ENCODE peak calls at places on chromosomes 12 and 14, in nine cellular contexts. W, X, S, Q, M, I, U, R and K are unnamed samples.

GRCh38 chr12:31524791-31525495 is 66.0 kb downstream of the DENND5B start:
- DNase-seq in I (no peak), S (no peak), X (peak), W (peak), U (peak), R (peak), M (peak), Q (no peak), K (no peak)

GRCh38 chr12:113747048-113747447 is 219.1 kb downstream of the RBM19 start:
- DNase-seq in W (peak), S (peak), R (no peak), Q (no peak), I (no peak), X (no peak), M (no peak), U (no peak), K (no peak)

GRCh38 chr14:100424504-100425453 is 101.6 kb downstream of the SLC25A47 start:
- DNase-seq in R (no peak), U (peak), M (no peak), S (no peak), X (no peak), W (no peak), Q (no peak), I (no peak), K (no peak)

GRCh38 chr12:69036999-69037398 is 104.0 kb upstream of the CPM start:
- DNase-seq in Q (no peak), S (no peak), R (no peak), W (no peak), I (no peak), M (no peak), X (no peak), U (no peak), K (no peak)

GRCh38 chr12:6724409-6724797 is 557 bp downstream of the COPS7A start:
- DNase-seq in W (no peak), X (no peak), S (peak), Q (no peak), I (no peak), R (peak), M (peak), U (no peak), K (no peak)

GRCh38 chr14:93231129-93231979 is 24.3 kb downstream of the UBR7 start:
- DNase-seq in U (peak), I (peak), M (no peak), Q (no peak), X (no peak), W (peak), S (peak), R (peak), K (no peak)

GRCh38 chr14:72855913-72856312 is 38.0 kb downstream of the DPF3 start:
- DNase-seq in S (no peak), M (peak), Q (no peak), W (peak), R (peak), X (no peak), U (peak), I (peak), K (peak)

GRCh38 chr12:117188961-117189724 is 1.1 kb downstream of the FBXO21 start:
- DNase-seq in R (peak), S (peak), U (peak), W (peak), X (no peak), I (no peak), Q (no peak), M (no peak), K (peak)

GRCh38 chr12:48813464-48814312 is 4.6 kb upstream of the CACNB3 start:
- DNase-seq in M (no peak), U (no peak), S (no peak), I (no peak), Q (no peak), R (peak), W (peak), X (no peak), K (no peak)

GRCh38 chr12:124500232-124501079 is 67.0 kb downstream of the NCOR2 start:
- DNase-seq in S (no peak), W (peak), X (no peak), M (no peak), I (no peak), R (peak), Q (peak), U (peak), K (no peak)

GRCh38 chr12:132305991-132306884 is 23.2 kb downstream of the GALNT9 start:
- DNase-seq in M (no peak), U (no peak), R (no peak), X (no peak), S (no peak), I (no peak), Q (peak), W (no peak), K (no peak)

GRCh38 chr14:105864651-105865265 is 338.4 kb downstream of the TMEM121 start:
- DNase-seq in X (no peak), S (no peak), W (no peak), U (no peak), I (no peak), M (no peak), R (no peak), Q (peak), K (no peak)

GRCh38 chr12:98721204-98721702 is 76.2 kb downstream of the APAF1 start:
- DNase-seq in U (no peak), W (no peak), S (no peak), X (no peak), Q (no peak), M (no peak), R (no peak), I (no peak), K (no peak)

GRCh38 chr14:61503167-61503801 is 181.9 kb downstream of the PRKCH start:
- DNase-seq in U (peak), X (peak), W (peak), R (no peak), Q (no peak), I (no peak), S (no peak), M (peak), K (no peak)

GRCh38 chr12:75939016-75939642 is 92.4 kb downstream of the PHLDA1 start:
- DNase-seq in I (no peak), S (no peak), U (no peak), Q (no peak), X (no peak), W (no peak), M (no peak), R (no peak), K (no peak)

GRCh38 chr12:59972941-59973340 is 377.1 kb downstream of the SLC16A7 start:
- DNase-seq in I (peak), U (peak), W (peak), S (peak), Q (no peak), X (no peak), M (no peak), R (peak), K (peak)

GRCh38 chr12:121295746-121296617 is 527 bp downstream of the CAMKK2 start:
- DNase-seq in R (peak), S (peak), W (peak), X (no peak), M (peak), I (no peak), Q (peak), U (peak), K (no peak)

GRCh38 chr12:124913474-124914391 is 717 bp downstream of the UBC start:
- DNase-seq in W (peak), I (no peak), Q (peak), M (peak), X (peak), S (peak), R (peak), U (peak), K (no peak)

DNA sequence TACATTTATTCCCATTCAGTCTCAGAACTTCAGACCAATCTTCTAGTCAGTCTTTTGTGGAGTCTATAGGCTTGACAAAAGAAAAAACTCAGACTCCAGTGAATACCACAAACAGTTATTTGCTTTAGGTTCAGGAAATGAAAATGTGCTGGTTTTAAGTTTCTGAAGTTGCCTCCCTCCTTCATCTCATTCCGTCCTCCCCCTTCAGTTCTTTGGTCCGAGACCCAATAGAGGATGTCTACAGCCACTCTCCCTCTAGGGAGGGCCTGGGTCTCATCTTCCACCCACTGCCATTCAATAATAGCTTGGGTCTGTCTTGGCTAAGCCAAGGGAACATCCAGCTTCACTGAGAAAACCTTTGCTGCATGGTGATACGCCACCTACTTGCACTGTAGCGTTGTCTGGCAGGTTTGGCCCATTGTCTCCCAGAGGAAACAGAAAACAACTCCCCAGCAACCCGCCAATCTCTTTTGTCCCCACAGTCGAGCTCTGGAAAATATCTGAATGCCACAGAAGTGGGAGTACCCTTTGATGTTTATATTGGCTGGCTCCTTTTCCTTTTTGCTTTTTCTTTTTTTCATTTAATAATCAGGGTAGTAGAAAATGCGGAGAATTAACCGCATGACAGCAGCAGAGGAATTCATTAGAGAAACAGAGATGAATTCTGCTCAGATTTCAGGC is 380.0 kb downstream of the RAD51B start:
- DNase-seq in X (no peak), I (no peak), Q (no peak), W (peak), R (no peak), M (no peak), U (peak), S (no peak), K (no peak)
- H3K4me3 ChIP-seq in X (no peak), I (no peak), Q (no peak), W (no peak), R (no peak), M (no peak), U (no peak), S (no peak), K (no peak)

DNA sequence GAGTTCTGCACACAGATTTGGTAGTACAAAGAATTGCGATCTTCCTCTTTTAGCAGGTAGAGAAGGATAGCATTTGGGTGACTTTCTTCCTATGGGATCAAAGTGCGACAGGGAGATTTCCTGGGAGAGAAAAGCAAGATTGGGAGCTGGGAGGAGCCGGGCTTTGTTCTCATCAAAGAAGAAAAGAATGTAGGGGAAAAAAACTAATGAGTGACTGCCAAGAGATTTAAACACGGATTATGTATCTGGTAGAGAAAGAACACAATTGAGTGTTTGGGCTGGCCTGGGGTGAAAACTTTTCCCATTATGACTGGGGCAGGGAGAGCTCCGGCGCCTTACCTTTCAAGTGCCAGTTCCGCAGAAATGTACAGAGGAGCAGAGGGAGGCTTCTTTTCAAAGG is 79.9 kb downstream of the FOXN3 start:
- DNase-seq in I (no peak), R (no peak), Q (no peak), X (no peak), U (no peak), W (no peak), S (no peak), M (no peak), K (no peak)
- TF ChIP-seq CTCF in I (no peak), R (no peak), Q (no peak), X (no peak), U (no peak), W (no peak), S (no peak), M (no peak), K (no peak)

GRCh38 chr12:22333186-22333745 is 1.2 kb downstream of the ST8SIA1 start:
- DNase-seq in Q (no peak), U (no peak), R (peak), M (no peak), W (peak), S (no peak), I (peak), X (no peak), K (peak)
- H3K4me3 ChIP-seq in Q (peak), U (peak), R (no peak), M (no peak), W (no peak), S (no peak), I (no peak), X (no peak), K (no peak)

GRCh38 chr12:19183121-19183838 is 53.7 kb downstream of the PLEKHA5 start:
- DNase-seq in S (peak), M (peak), R (peak), Q (no peak), I (no peak), X (no peak), U (no peak), W (peak), K (no peak)
- TF ChIP-seq CTCF in S (no peak), M (no peak), R (peak), Q (no peak), I (peak), X (no peak), U (peak), W (peak), K (peak)